ENCODE peak calls at places on chromosome 15, in four cellular contexts. Y is thyroid gland, T is esophagus squamous epithelium, K is suprapubic skin. L is an unnamed sample.

GRCh38 chr15:98969126-98969735 is 38.4 kb downstream of the PGPEP1L start:
- DNase-seq in Y (no peak), T (no peak), K (no peak), L (no peak)

GRCh38 chr15:100842756-100843730 is 36.6 kb upstream of the ALDH1A3 start:
- DNase-seq in Y (no peak), T (no peak), K (no peak), L (no peak)

GRCh38 chr15:64702816-64703631 is 72.4 kb downstream of the RBPMS2 start:
- DNase-seq in Y (peak), T (peak), K (peak), L (peak)

GRCh38 chr15:33540174-33540573 is 229.4 kb downstream of the RYR3 start:
- DNase-seq in Y (no peak), T (no peak), K (no peak), L (no peak)

GRCh38 chr15:78211189-78211921 is 23.0 kb downstream of the ACSBG1 start:
- DNase-seq in Y (no peak), T (no peak), K (peak), L (no peak)

GRCh38 chr15:83164409-83165404 is 42.9 kb downstream of the HDGFL3 start:
- DNase-seq in Y (no peak), T (no peak), K (no peak), L (no peak)

GRCh38 chr15:81092559-81092902 is 41.5 kb upstream of the CFAP161 start:
- DNase-seq in Y (no peak), T (no peak), K (no peak), L (peak)

GRCh38 chr15:100924436-100924835 is 5.3 kb downstream of the LRRK1 start:
- DNase-seq in Y (no peak), T (no peak), K (no peak), L (no peak)

GRCh38 chr15:62799919-62800318 is 242.6 kb upstream of the TPM1 start:
- DNase-seq in Y (peak), T (no peak), K (no peak), L (no peak)

GRCh38 chr15:99442268-99442897 is 123.4 kb upstream of the MEF2A start:
- DNase-seq in Y (peak), T (no peak), K (peak), L (peak)

GRCh38 chr15:70348581-70349344 is 251.0 kb upstream of the TLE3 start:
- DNase-seq in Y (peak), T (no peak), K (peak), L (no peak)

GRCh38 chr15:77702211-77702957 is 69.7 kb upstream of the LINGO1 start:
- DNase-seq in Y (peak), T (no peak), K (no peak), L (no peak)

GRCh38 chr15:70415330-70415884 is 317.7 kb upstream of the TLE3 start:
- DNase-seq in Y (no peak), T (no peak), K (no peak), L (no peak)

GRCh38 chr15:26157081-26157480 is 294.0 kb upstream of the ATP10A start:
- DNase-seq in Y (no peak), T (no peak), K (no peak), L (no peak)

GRCh38 chr15:81030368-81030739 is 29.6 kb downstream of the TLNRD1 start:
- DNase-seq in Y (no peak), T (no peak), K (no peak), L (no peak)

GRCh38 chr15:80846416-80846815 is 67.2 kb downstream of the CEMIP start:
- DNase-seq in Y (no peak), T (no peak), K (no peak), L (no peak)

GRCh38 chr15:57727031-57727430 is 20.5 kb downstream of the POLR2M start:
- DNase-seq in Y (no peak), T (no peak), K (no peak), L (no peak)

GRCh38 chr15:85745525-85745924 is 49.2 kb downstream of the KLHL25 start:
- DNase-seq in Y (no peak), T (no peak), K (peak), L (no peak)

GRCh38 chr15:54066403-54066802 is 88.2 kb downstream of the UNC13C start:
- DNase-seq in Y (no peak), T (no peak), K (no peak), L (no peak)

GRCh38 chr15:100241572-100242479 is 99.9 kb downstream of the ADAMTS17 start:
- DNase-seq in Y (peak), T (no peak), K (no peak), L (peak)

GRCh38 chr15:81338422-81339007 is 14.6 kb upstream of the STARD5 start:
- DNase-seq in Y (no peak), T (no peak), K (peak), L (peak)

GRCh38 chr15:51367322-51367976 is 26.0 kb downstream of the GLDN start:
- DNase-seq in Y (no peak), T (no peak), K (no peak), L (no peak)

GRCh38 chr15:70186152-70186551 is 88.4 kb upstream of the TLE3 start:
- DNase-seq in Y (no peak), T (no peak), K (no peak), L (no peak)

GRCh38 chr15:68229386-68230156 is at the start of gene CLN6:
- DNase-seq in Y (peak), T (peak), K (peak), L (peak)
- TF ChIP-seq POLR2A in Y (peak), T (peak), K (no peak), L (no peak)

GRCh38 chr15:90001062-90001682 is at the start of gene ZNF710:
- DNase-seq in Y (peak), T (no peak), K (peak), L (peak)

GRCh38 chr15:89998141-89998661 is 2.9 kb upstream of the ZNF710 start:
- DNase-seq in Y (no peak), T (no peak), K (no peak), L (no peak)

GRCh38 chr15:89998923-89999675 is 2.0 kb upstream of the ZNF710 start:
- DNase-seq in Y (no peak), T (no peak), K (no peak), L (no peak)

GRCh38 chr15:90000175-90000923 is 775 bp upstream of the ZNF710 start:
- DNase-seq in Y (no peak), T (no peak), K (peak), L (peak)

DNA sequence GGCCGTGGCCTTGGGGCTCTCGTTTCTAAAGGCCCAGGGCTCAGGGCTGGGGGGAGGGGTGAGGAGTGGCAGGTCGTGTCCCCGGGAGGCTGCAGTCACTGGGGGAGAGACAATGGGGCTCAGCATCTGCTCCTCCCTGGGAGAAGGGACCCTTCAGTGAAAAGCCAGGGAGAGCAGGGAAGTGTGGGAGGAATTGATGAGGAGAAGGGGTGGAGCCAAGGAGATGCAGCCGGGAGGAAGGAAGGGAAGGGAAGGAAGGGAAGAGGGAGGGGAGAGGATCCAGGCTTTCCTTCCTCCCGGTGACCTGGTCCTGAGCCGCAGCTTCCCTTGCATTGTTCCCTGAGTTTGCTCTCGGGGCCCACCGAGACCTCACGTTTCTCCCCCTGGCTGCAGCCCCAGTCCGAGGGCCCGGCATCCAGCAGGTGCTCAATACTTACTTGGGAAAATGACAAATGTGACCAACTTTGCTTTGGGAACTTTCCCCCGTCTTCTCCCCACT is 1.4 kb upstream of the ZNF710 start:
- DNase-seq in Y (no peak), T (no peak), K (peak), L (peak)
- TF ChIP-seq POLR2A in Y (no peak), T (peak), K (no peak), L (no peak)

GRCh38 chr15:39031596-39031995 is 467.0 kb upstream of the RASGRP1 start:
- DNase-seq in Y (no peak), T (no peak), K (no peak), L (no peak)
- TF ChIP-seq POLR2A in Y (no peak), T (no peak), K (no peak), L (no peak)

DNA sequence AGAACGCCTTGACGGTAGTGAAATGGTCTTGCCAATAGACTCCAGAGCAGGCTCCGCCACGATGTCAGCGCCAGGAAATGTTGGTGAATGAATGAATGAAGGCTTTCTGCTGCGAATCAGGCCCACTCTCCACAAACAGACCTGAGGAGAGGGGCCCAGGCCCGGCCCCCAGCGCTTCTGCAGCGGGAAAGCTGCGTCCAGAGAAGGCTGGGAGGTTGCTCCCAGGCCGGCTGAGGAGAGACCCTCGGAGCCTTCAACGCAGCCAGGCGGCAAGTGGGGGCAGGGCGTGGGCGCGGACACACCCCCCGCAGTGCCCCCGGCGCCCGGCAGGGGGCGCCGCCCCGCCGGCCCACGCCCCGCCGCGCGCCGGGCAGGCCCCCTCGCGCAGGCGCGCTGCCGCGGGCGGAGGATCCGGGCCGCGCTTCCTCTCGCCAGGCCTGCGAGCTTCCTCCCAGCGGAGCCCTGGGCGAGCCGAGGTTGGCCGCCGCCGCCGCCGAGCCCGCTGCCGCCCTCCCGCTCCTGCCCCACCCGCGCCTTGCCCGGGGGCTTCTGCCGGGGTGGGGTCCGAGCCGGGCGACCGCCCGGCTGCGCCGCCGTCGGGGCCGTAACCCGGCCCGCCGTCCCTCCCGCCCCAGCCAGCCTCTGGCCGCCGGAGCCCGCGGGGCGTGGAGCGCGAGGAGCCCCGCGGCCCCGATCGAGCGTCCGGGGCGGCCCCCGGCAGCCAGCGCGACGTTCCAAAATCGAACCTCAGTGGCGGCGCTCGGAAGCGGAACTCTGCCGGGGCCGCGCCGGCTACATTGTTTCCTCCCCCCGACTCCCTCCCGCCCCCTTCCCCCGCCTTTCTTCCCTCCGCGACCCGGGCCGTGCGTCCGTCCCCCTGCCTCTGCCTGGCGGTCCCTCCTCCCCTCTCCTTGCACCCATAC is at the start of gene CSK:
- DNase-seq in Y (peak), T (no peak), K (no peak), L (peak)
- TF ChIP-seq POLR2A in Y (peak), T (peak), K (no peak), L (peak)

DNA sequence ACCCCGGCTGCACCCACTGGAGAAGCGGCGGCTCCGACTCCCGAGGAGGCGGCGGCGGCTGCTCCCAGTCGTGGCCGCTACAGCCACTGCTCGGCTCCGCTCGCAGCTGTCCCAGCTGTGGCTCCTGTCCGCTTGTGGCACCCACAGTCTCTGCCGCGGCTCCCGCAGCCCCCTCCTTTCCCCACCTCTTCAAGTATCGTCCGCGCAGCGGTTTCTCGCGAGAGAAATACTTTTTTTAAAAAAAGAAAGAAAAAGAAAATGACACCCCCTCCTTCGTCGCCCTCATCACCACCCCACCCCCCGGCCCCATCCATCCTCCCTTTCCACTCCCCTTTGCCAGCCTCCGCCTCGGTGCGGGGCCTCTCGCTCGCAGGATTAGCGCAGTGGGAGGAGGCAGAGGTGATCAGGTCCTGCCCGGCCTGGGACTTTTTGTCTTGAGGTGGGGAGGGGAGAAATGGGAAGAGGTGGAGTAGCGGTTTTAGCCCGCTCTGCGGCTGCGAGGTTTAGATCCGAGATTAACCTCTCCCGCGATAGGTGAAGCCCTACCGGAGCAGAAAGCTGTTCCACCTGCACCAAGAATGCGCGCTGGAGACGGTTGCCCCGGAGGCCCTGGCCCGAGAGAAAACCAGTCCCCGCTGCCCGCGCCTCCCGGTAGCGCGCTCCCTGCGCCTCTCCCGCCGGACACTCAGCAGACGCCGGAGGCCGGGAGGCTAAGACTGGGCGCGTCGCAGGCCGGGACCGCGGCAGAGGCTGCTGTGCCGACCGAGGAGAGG is at the start of gene FBN1:
- DNase-seq in Y (peak), T (peak), K (peak), L (peak)
- TF ChIP-seq POLR2A in Y (peak), T (peak), K (peak), L (peak)

GRCh38 chr15:55196011-55196410 is 730 bp downstream of the RSL24D1 start:
- DNase-seq in Y (no peak), T (no peak), K (no peak), L (no peak)

GRCh38 chr15:55197362-55197705 is 593 bp upstream of the RSL24D1 start:
- DNase-seq in Y (no peak), T (no peak), K (no peak), L (no peak)

GRCh38 chr15:55198706-55199105 is 2.0 kb upstream of the RSL24D1 start:
- DNase-seq in Y (no peak), T (no peak), K (no peak), L (no peak)

GRCh38 chr15:55197719-55198118 is 978 bp upstream of the RSL24D1 start:
- DNase-seq in Y (no peak), T (no peak), K (no peak), L (no peak)

GRCh38 chr15:55196458-55197361 is at the start of gene RSL24D1:
- DNase-seq in Y (peak), T (peak), K (peak), L (peak)
- TF ChIP-seq POLR2A in Y (peak), T (peak), K (no peak), L (peak)

L was measured in ovary.